ENCODE peak calls at places on chromosomes 6 and 20, in six cellular contexts. U is IMR-90; V is GM23338; I is tibial nerve; K is CD8-positive, alpha-beta T cell; P is CD4-positive, CD25-positive, alpha-beta regulatory T cell. Q is an unnamed sample. For H3K4me1, the result is how much of the 10 kb centered on the place peaks cover.

GRCh38 chr6:113970808-113971676 is at the start of gene HDAC2:
- DNase-seq in U (peak), V (peak), I (peak), K (peak), P (peak), Q (peak)

GRCh38 chr6:45709834-45710233 is 305.8 kb downstream of the CLIC5 start:
- DNase-seq in U (no peak), V (no peak), I (no peak), K (no peak), P (peak), Q (no peak)

GRCh38 chr20:24958506-24959385 is 9.7 kb downstream of the CST7 start:
- DNase-seq in U (no peak), V (no peak), I (no peak), K (no peak), P (no peak), Q (peak)

GRCh38 chr6:29626948-29627761 is 5.8 kb downstream of the GABBR1 start:
- DNase-seq in U (no peak), V (no peak), I (no peak), K (no peak), P (no peak), Q (no peak)

GRCh38 chr6:3729603-3730344 is 21.7 kb downstream of the PXDC1 start:
- DNase-seq in U (no peak), V (no peak), I (no peak), K (no peak), P (no peak), Q (no peak)

GRCh38 chr20:39886650-39887190 is 802.3 kb downstream of the MAFB start:
- DNase-seq in U (no peak), V (no peak), I (peak), K (no peak), P (no peak), Q (no peak)

GRCh38 chr6:3380344-3381232 is 76.3 kb downstream of the SLC22A23 start:
- DNase-seq in U (no peak), V (no peak), I (no peak), K (no peak), P (no peak), Q (no peak)

GRCh38 chr6:37150314-37150713 is 19.6 kb upstream of the PIM1 start:
- DNase-seq in U (no peak), V (no peak), I (no peak), K (no peak), P (no peak), Q (no peak)

GRCh38 chr6:72580281-72580940 is 41.5 kb upstream of the KCNQ5 start:
- DNase-seq in U (peak), V (peak), I (no peak), K (no peak), P (peak), Q (no peak)

GRCh38 chr6:82033631-82034211 is 213.8 kb downstream of the IBTK start:
- DNase-seq in U (peak), V (no peak), I (peak), K (no peak), P (no peak), Q (no peak)

GRCh38 chr20:33828912-33829560 is 17.9 kb downstream of the CHMP4B start:
- DNase-seq in U (peak), V (no peak), I (no peak), K (no peak), P (no peak), Q (no peak)

GRCh38 chr6:29722773-29723665 is at the start of gene HLA-F:
- DNase-seq in U (peak), V (peak), I (peak), K (peak), P (peak), Q (peak)

GRCh38 chr20:14996883-14997672 is 659.7 kb upstream of the FLRT3 start:
- DNase-seq in U (no peak), V (no peak), I (no peak), K (no peak), P (no peak), Q (no peak)

GRCh38 chr6:169960891-169961611 is 209.6 kb downstream of the ERMARD start:
- DNase-seq in U (no peak), V (no peak), I (no peak), K (no peak), P (no peak), Q (peak)

GRCh38 chr6:111517965-111518364 is 34.9 kb upstream of the REV3L start:
- DNase-seq in U (no peak), V (peak), I (no peak), K (no peak), P (no peak), Q (no peak)

GRCh38 chr6:89974776-89975175 is 80.5 kb downstream of the GJA10 start:
- DNase-seq in U (no peak), V (no peak), I (no peak), K (no peak), P (no peak), Q (no peak)

GRCh38 chr6:50714487-50715379 is 1.4 kb downstream of the TFAP2D start:
- DNase-seq in U (no peak), V (peak), I (no peak), K (no peak), P (no peak), Q (no peak)

GRCh38 chr6:118285791-118286190 is 262.3 kb upstream of the PLN start:
- DNase-seq in U (no peak), V (no peak), I (no peak), K (no peak), P (no peak), Q (no peak)

GRCh38 chr20:48718914-48719578 is 108.8 kb downstream of the PREX1 start:
- DNase-seq in U (no peak), V (no peak), I (no peak), K (peak), P (peak), Q (peak)

GRCh38 chr6:80163754-80164187 is 57.3 kb downstream of the BCKDHB start:
- DNase-seq in U (peak), V (peak), I (no peak), K (no peak), P (peak), Q (no peak)

GRCh38 chr6:119676971-119677370 is 327.4 kb upstream of the MAN1A1 start:
- DNase-seq in U (peak), V (no peak), I (no peak), K (no peak), P (no peak), Q (no peak)

GRCh38 chr6:32096394-32097258 is 12.5 kb downstream of the TNXB start:
- DNase-seq in U (no peak), V (peak), I (no peak), K (no peak), P (no peak), Q (no peak)

GRCh38 chr6:12875061-12875460 is 158.5 kb downstream of the PHACTR1 start:
- DNase-seq in U (no peak), V (no peak), I (no peak), K (no peak), P (no peak), Q (no peak)

GRCh38 chr6:140879861-140880260 is 1252.9 kb upstream of the GJE1 start:
- DNase-seq in U (peak), V (no peak), I (no peak), K (no peak), P (no peak), Q (no peak)

GRCh38 chr6:71727632-71728294 is 158.6 kb upstream of the RIMS1 start:
- DNase-seq in U (no peak), V (no peak), I (no peak), K (no peak), P (no peak), Q (no peak)

GRCh38 chr6:15663057-15663638 is 320 bp upstream of the DTNBP1 start:
- DNase-seq in U (peak), V (no peak), I (no peak), K (no peak), P (no peak), Q (no peak)

GRCh38 chr6:41399424-41399823 is 64.0 kb downstream of the NCR2 start:
- DNase-seq in U (no peak), V (no peak), I (no peak), K (no peak), P (no peak), Q (no peak)
- H3K4me1 ChIP-seq in U (under half), V (under half), I (under half), K (under half), P (under half), Q (under half)

GRCh38 chr6:157300006-157300405 is 23.3 kb downstream of the TMEM242 start:
- DNase-seq in U (no peak), V (no peak), I (no peak), K (no peak), P (no peak), Q (no peak)
- H3K27ac ChIP-seq in U (no peak), V (no peak), I (no peak), K (no peak), P (no peak), Q (no peak)

DNA sequence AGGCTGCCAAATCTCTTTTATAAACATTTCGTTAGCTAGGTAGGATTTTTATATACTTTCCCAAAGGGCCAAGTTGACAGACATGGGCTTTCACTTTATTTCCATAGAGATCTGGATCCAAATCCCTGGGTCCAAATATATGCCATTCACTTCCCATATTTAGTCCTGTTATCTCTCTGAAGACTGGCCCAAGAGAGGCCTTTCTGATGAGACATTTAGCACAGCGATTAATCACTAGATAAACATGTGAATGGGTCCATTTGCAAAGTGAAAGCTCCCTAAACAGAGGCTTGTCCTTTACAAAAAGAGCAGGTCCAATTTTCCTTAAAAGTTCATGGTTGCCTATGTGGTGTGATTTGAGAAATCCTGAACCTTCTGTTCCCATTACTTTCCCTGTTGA is 132.6 kb downstream of the TRMT11 start:
- DNase-seq in U (peak), V (no peak), I (no peak), K (no peak), P (no peak), Q (no peak)
- H3K4me3 ChIP-seq in U (no peak), V (no peak), I (no peak), K (no peak), P (no peak), Q (no peak)

DNA sequence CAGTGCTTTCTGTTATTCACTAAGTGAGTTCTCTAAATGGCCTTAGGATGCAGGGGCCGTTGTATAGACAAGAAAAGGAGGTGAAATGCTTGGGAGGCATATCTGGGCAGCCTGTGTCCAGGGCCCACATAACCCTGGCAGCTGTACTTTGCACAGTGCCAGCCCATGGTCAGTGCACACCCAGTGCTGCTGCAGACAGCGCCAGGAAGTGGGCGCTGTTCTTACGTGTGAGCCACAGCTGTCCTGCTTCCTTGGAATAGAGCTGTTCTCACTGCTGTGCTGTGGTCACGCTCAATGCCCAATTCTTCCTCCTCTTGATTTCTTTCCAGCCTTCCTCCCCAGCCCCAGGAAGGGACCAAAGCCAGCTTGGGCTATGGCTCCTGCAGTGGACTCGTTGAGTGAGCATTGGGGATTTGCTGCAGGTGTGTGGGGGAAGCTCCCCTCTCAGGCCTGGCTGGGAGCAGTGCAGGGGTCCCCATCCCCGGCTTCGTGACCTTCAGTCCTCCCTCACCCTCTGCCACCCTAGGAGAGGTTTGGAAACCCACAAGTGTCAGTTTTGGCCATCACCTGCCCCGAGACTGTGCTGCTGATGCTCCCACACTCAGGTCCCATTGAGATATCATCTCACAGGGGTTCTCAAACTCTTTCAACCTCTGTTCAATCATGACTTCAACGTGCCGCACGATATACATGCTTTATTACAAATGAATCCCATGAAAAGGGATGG is 246.8 kb upstream of the EXOC2 start:
- DNase-seq in U (no peak), V (no peak), I (no peak), K (no peak), P (no peak), Q (no peak)
- H3K4me1 ChIP-seq in U (under half), V (under half), I (under half), K (under half), P (under half), Q (under half)

DNA sequence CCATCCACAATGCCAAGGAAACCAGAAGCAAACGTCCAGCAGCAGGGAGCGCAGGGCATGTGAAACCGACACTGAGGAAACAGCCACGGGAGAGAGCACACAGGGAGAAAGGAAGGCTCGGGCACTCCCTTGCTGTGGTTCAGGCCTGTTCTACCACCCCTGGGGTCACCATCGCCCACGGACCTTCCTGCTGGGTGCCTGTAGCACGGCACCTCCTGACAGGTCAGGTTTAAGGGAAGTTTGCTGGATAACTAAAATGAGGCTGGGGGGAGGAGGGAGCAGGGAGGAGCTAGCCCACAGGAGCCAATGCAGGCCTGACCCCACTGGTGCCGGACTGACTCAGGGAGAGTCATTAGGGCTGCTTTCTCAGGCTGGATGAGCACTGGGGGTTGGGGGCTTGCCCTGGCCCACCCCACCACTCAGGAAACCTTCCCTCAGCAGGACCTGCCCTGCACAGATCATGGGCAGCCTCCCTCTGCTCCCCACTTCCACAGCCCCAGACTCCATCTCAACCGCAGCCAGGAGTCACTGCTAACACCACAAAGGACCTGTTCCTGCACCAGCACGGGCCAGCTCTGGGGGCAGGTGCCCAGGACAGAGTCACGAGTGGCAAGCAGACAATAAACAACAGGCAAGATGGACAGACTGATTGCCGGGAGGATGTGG is 2.3 kb downstream of the UCKL1 start:
- DNase-seq in U (no peak), V (no peak), I (no peak), K (no peak), P (no peak), Q (no peak)
- H3K27ac ChIP-seq in U (no peak), V (no peak), I (no peak), K (no peak), P (no peak), Q (no peak)

Q was measured in CD8-positive, alpha-beta memory T cell.